ENCODE peak calls at places on chromosome 11, in nine cellular contexts. N is epithelial cell of prostate; S is AG04450; W is CD4-positive, alpha-beta memory T cell; K is CD8-positive, alpha-beta T cell; X is substantia nigra; H is endothelial cell of umbilical vein; Q is CD4-positive, CD25-positive, alpha-beta regulatory T cell; M is left ventricle myocardium inferior. C is an unnamed sample.

GRCh38 chr11:11620966-11621880 is 582 bp downstream of the GALNT18 start:
- DNase-seq in M (peak; percentile 58), Q (peak; percentile 61), K (no peak), W (no peak), X (peak; percentile 40), S (no peak), N (no peak), H (peak; percentile 5), C (peak; percentile 14)

GRCh38 chr11:96964661-96965060 is 574.8 kb downstream of the JRKL start:
- DNase-seq in M (no peak), X (no peak), H (no peak), W (no peak), N (no peak), K (no peak), Q (no peak), S (no peak), C (no peak)

GRCh38 chr11:131951146-131951545 is 580.7 kb downstream of the NTM start:
- DNase-seq in K (no peak), Q (no peak), W (no peak), X (no peak), H (no peak), S (no peak), N (no peak), M (no peak), C (no peak)

GRCh38 chr11:72860592-72860991 is 46.4 kb downstream of the ATG16L2 start:
- DNase-seq in K (no peak), H (no peak), N (no peak), Q (no peak), W (no peak), X (no peak), M (no peak), S (no peak), C (no peak)

GRCh38 chr11:125167954-125168821 is 3.6 kb downstream of the PKNOX2 start:
- DNase-seq in K (no peak), M (no peak), X (no peak), N (no peak), S (peak; percentile 77), H (no peak), Q (no peak), W (no peak), C (no peak)

GRCh38 chr11:129317564-129317963 is 58.1 kb upstream of the BARX2 start:
- DNase-seq in S (no peak), W (no peak), N (peak; percentile 74), K (no peak), H (no peak), Q (no peak), M (no peak), X (no peak), C (peak; percentile 29)

GRCh38 chr11:42957831-42958230 is 354.0 kb upstream of the API5 start:
- DNase-seq in N (no peak), X (no peak), W (no peak), K (no peak), S (no peak), H (no peak), Q (no peak), M (no peak), C (no peak)

GRCh38 chr11:68841718-68842426 is at the start of gene CPT1A:
- DNase-seq in X (peak; percentile 55), W (peak; percentile 67), H (peak; percentile 62), N (no peak), M (peak; percentile 83), S (no peak), Q (peak; percentile 83), K (peak; percentile 29), C (peak; percentile 87)

GRCh38 chr11:9748361-9748970 is 84.6 kb downstream of the SWAP70 start:
- DNase-seq in K (peak; percentile 15), H (peak; percentile 81), M (no peak), S (no peak), Q (peak; percentile 88), X (peak; percentile 77), W (peak; percentile 55), N (no peak), C (no peak)

GRCh38 chr11:44145011-44145777 is 49.7 kb downstream of the EXT2 start:
- DNase-seq in W (no peak), S (no peak), K (no peak), H (no peak), Q (no peak), N (no peak), M (no peak), X (no peak), C (no peak)
- H3K27ac ChIP-seq in W (no peak overlapping the region), S (no peak overlapping the region), K (no peak overlapping the region), H (no peak overlapping the region), Q (no peak overlapping the region), N (no peak overlapping the region), M (peak overlapping the region; percentile 26), X (no peak overlapping the region), C (no peak overlapping the region)

DNA sequence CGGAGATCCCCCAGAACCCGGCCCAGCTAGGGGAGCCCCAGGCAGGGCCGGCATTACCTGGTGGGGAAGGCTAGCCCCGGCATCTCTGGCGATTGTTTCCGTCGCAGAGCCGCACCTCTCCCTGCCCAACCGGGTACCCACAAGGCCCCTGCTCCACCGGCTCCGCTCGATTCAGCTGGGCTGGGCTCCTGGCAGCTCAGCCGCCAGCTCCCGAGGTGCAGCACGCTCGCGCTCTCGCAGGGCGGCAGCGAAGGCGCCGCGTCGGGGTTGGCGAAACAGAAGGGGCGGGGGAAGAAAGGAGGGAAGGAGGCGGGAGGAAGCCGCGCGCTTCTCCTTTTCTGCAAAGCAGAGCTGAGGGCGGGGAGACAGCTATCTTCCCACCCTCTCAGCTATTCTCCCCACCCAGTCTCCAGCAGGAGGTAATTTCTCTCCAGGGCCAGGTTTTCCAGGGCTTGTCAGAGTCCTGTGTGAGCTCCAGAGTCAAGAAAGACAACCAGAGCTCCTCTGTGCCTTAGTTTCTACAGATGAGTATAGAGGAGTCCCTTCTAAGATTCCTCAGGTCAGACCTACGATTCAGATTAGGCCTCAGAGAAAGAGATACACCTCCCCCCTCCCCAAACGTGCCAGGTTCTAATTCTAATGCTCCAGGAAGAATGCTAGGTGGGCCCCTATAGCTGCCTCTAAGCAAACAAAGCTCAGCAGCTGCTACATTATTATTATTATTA is 62.0 kb downstream of the PAK1 start:
- DNase-seq in S (peak; percentile 50), H (peak; percentile 62), Q (peak; percentile 91), W (peak; percentile 73), K (peak; percentile 58), N (no peak), M (peak; percentile 81), X (peak; percentile 64), C (peak; percentile 86)
- H3K27ac ChIP-seq in S (peak overlapping the region; percentile 52), H (no peak overlapping the region), Q (peak overlapping the region; percentile 30), W (peak overlapping the region; percentile 48), K (peak overlapping the region; percentile 35), N (no peak overlapping the region), M (peak overlapping the region; percentile 52), X (peak overlapping the region; percentile 68), C (peak overlapping the region; percentile 71)

GRCh38 chr11:45266693-45267451 is 19.3 kb downstream of the SYT13 start:
- DNase-seq in W (no peak), K (no peak), S (no peak), H (no peak), Q (no peak), X (no peak), M (no peak), N (no peak), C (no peak)
- H3K27ac ChIP-seq in W (no peak overlapping the region), K (no peak overlapping the region), S (no peak overlapping the region), H (no peak overlapping the region), Q (no peak overlapping the region), X (no peak overlapping the region), M (no peak overlapping the region), N (no peak overlapping the region), C (no peak overlapping the region)

GRCh38 chr11:6574816-6575715 is 28.4 kb downstream of the RRP8 start:
- DNase-seq in W (no peak), N (no peak), H (peak; percentile 21), S (no peak), X (no peak), M (no peak), Q (no peak), K (no peak), C (no peak)

GRCh38 chr11:6578134-6578533 is 25.3 kb downstream of the RRP8 start:
- DNase-seq in W (no peak), N (no peak), Q (no peak), X (no peak), M (no peak), K (no peak), H (no peak), S (no peak), C (no peak)

GRCh38 chr11:6572215-6572614 is 31.2 kb downstream of the RRP8 start:
- DNase-seq in M (no peak), W (no peak), X (no peak), Q (no peak), S (peak; percentile 39), N (peak; percentile 12), K (no peak), H (no peak), C (no peak)

GRCh38 chr11:6579681-6580080 is 23.7 kb downstream of the RRP8 start:
- DNase-seq in N (no peak), Q (no peak), K (no peak), H (no peak), X (no peak), M (no peak), W (no peak), S (no peak), C (no peak)

DNA sequence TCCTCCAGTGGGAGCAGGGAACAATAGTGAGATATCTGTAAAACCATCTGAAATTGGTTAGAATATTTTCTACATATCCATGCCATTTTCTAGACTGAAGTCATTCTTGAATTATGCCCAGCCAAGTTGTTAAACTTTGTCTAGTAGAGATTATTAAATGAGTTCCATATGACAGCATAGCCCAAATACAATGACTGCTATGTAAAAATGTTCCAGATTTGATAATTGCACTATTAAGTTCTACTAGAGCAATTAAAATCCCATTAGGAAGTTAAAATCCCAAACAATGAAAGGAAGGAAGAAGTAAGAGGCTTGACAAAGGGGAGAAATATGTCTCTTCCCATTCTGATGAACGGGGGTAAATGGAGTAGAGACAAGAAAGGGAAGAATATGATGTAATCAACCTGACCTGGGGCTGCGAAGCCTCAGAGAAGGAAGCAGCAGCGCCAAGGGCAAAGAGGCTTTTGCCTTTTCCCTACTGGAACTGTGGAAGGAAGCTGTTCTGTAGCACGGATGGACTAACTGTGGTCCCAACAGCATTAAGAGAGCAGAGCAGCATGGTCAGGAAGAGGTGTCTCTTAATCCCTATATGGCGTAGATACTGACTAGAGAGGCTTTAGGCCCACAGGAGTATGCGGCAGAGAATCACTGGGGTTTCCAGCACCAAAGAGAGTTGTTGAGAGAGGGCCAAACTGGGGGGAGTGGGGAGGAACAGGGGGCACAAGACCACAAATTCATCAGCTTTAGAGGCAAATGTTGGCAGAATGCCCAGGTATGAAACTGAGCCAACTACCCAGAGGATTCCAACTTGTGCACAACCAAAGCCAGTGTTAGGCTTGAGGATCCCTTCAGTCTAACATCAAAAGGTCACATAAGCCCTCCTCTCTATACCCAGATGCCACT is 26.7 kb downstream of the RRP8 start:
- DNase-seq in N (no peak), H (peak; percentile 84), S (no peak), X (peak; percentile 90), M (no peak), W (no peak), K (no peak), Q (no peak), C (no peak)
- H3K27ac ChIP-seq in N (no peak overlapping the region), H (peak overlapping the region; percentile 69), S (no peak overlapping the region), X (peak overlapping the region; percentile 66), M (peak overlapping the region; percentile 60), W (no peak overlapping the region), K (no peak overlapping the region), Q (no peak overlapping the region), C (no peak overlapping the region)